ENCODE peak calls at places on chromosomes 12 and 14, in nine cellular contexts. A is body of pancreas, X is cardiac muscle cell, P is GM23338, H is K562, J is AG04450, E is A673, Y is stomach, N is HCT116. D is an unnamed sample.

GRCh38 chr12:111363578-111363977 is 5.3 kb downstream of the PHETA1 start:
- DNase-seq in A (peak), X (peak), P (no peak), H (no peak), J (peak), E (no peak), Y (no peak), N (no peak), D (no peak)

GRCh38 chr12:46751173-46751572 is 74.6 kb downstream of the SLC38A4 start:
- DNase-seq in A (no peak), X (no peak), P (no peak), H (no peak), J (no peak), E (peak), Y (no peak), N (no peak), D (no peak)

GRCh38 chr12:71295913-71296312 is 138.1 kb upstream of the TSPAN8 start:
- DNase-seq in A (no peak), X (peak), P (no peak), H (no peak), J (no peak), E (no peak), Y (no peak), N (no peak), D (no peak)

GRCh38 chr12:114248527-114248926 is 157.4 kb downstream of the TBX5 start:
- DNase-seq in A (no peak), X (no peak), P (peak), H (no peak), J (no peak), E (no peak), Y (no peak), N (no peak), D (no peak)

GRCh38 chr14:94640721-94641631 is 28.8 kb downstream of the SERPINA3 start:
- DNase-seq in A (no peak), X (no peak), P (no peak), H (no peak), J (no peak), E (no peak), Y (peak), N (peak), D (no peak)

GRCh38 chr12:82857911-82858533 is 171.3 kb downstream of the TMTC2 start:
- DNase-seq in A (no peak), X (no peak), P (peak), H (no peak), J (no peak), E (no peak), Y (no peak), N (no peak), D (no peak)

GRCh38 chr12:79925492-79925891 is 9.4 kb downstream of the PPP1R12A start:
- DNase-seq in A (no peak), X (peak), P (no peak), H (no peak), J (no peak), E (no peak), Y (no peak), N (no peak), D (no peak)

GRCh38 chr12:98990648-98991047 is 345.6 kb downstream of the APAF1 start:
- DNase-seq in A (peak), X (no peak), P (no peak), H (no peak), J (no peak), E (no peak), Y (no peak), N (no peak), D (no peak)

GRCh38 chr14:95741051-95741490 is 27.1 kb upstream of the TCL1A start:
- DNase-seq in A (no peak), X (no peak), P (no peak), H (no peak), J (no peak), E (peak), Y (no peak), N (peak), D (no peak)

GRCh38 chr12:95520825-95521224 is 30.5 kb downstream of the USP44 start:
- DNase-seq in A (no peak), X (no peak), P (no peak), H (no peak), J (no peak), E (no peak), Y (no peak), N (no peak), D (no peak)

GRCh38 chr12:131121705-131122405 is 168.1 kb downstream of the ADGRD1 start:
- DNase-seq in A (no peak), X (no peak), P (no peak), H (peak), J (no peak), E (no peak), Y (no peak), N (no peak), D (no peak)

GRCh38 chr12:131126662-131127173 is 173.0 kb downstream of the ADGRD1 start:
- DNase-seq in A (no peak), X (no peak), P (no peak), H (no peak), J (no peak), E (no peak), Y (no peak), N (no peak), D (no peak)

GRCh38 chr12:131124487-131125280 is 171.0 kb downstream of the ADGRD1 start:
- DNase-seq in A (no peak), X (no peak), P (no peak), H (no peak), J (no peak), E (no peak), Y (no peak), N (no peak), D (no peak)

GRCh38 chr12:131122631-131123030 is 168.9 kb downstream of the ADGRD1 start:
- DNase-seq in A (no peak), X (no peak), P (no peak), H (no peak), J (no peak), E (no peak), Y (no peak), N (no peak), D (no peak)

GRCh38 chr12:131123817-131124216 is 170.1 kb downstream of the ADGRD1 start:
- DNase-seq in A (peak), X (no peak), P (no peak), H (no peak), J (no peak), E (no peak), Y (no peak), N (no peak), D (no peak)
- H3K27ac ChIP-seq in A (no peak), X (no peak), P (no peak), H (no peak), J (no peak), E (no peak), Y (no peak), N (no peak), D (no peak)

DNA sequence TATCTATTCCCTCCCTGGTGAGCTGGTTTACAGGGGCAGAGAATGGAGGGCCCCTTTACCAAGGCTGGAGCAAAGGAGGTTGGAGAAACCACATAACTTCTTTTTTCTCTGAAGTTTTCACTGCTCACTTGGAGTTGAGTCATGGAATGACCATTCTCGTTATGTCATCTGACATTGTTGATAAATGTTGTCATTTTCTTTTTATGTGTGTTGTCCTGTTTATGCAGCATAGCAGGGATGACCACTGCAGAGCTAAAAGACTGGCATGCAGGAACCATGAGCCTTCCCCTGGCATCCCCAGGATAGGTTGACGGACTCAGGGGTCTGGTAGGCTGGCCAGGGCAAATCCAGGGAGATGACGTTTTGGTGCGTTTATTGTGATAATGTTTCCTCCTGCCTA is 256.9 kb upstream of the DDHD1 start:
- DNase-seq in A (no peak), X (no peak), P (no peak), H (no peak), J (no peak), E (no peak), Y (no peak), N (no peak), D (no peak)
- TF ChIP-seq CTCF in A (no peak), X (no peak), P (no peak), H (no peak), J (no peak), E (no peak), Y (no peak), N (no peak), D (no peak)

GRCh38 chr12:16603916-16604575 is 1.9 kb downstream of the LMO3 start:
- DNase-seq in A (peak), X (peak), P (peak), H (no peak), J (no peak), E (no peak), Y (no peak), N (no peak), D (no peak)

GRCh38 chr12:16603265-16603915 is 2.6 kb downstream of the LMO3 start:
- DNase-seq in A (no peak), X (no peak), P (no peak), H (no peak), J (no peak), E (no peak), Y (no peak), N (no peak), D (no peak)

GRCh38 chr12:16605666-16606116 is 271 bp downstream of the LMO3 start:
- DNase-seq in A (peak), X (peak), P (peak), H (no peak), J (no peak), E (peak), Y (no peak), N (no peak), D (no peak)

GRCh38 chr12:16606117-16606200 is at the start of gene LMO3:
- DNase-seq in A (no peak), X (no peak), P (no peak), H (no peak), J (no peak), E (no peak), Y (no peak), N (no peak), D (no peak)

GRCh38 chr12:16604853-16605252 is 1.1 kb downstream of the LMO3 start:
- DNase-seq in A (peak), X (no peak), P (peak), H (no peak), J (no peak), E (peak), Y (no peak), N (no peak), D (no peak)
- H3K4me3 ChIP-seq in A (peak), X (peak), P (peak), H (no peak), J (peak), E (peak), Y (peak), N (no peak), D (no peak)

DNA sequence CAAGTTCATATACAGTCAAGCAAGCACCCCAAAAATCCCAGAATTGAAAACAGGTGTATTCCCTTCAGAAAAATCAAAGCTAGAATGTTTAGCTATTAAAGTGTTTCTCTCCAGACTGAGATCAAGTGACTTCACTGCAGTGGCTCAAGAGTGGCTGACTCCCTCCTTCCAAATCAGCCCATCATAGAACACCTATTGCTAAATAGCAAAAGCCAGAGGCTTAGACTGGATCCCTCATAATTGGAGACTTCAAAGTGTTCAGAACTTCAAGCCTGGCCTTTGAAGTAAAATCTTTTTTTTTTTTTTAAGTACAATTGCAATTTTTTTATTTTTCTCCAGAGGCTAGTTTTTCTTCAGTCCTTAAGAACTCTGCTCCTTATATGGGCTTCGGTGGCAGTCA is 50.0 kb upstream of the CERS5 start:
- DNase-seq in A (no peak), X (no peak), P (no peak), H (no peak), J (no peak), E (no peak), Y (no peak), N (no peak), D (no peak)
- H3K27ac ChIP-seq in A (no peak), X (no peak), P (no peak), H (no peak), J (no peak), E (peak), Y (no peak), N (no peak), D (no peak)

GRCh38 chr14:74578479-74578878 is 33.6 kb downstream of the LTBP2 start:
- DNase-seq in A (no peak), X (no peak), P (no peak), H (no peak), J (no peak), E (no peak), Y (no peak), N (no peak), D (peak)

GRCh38 chr14:74575936-74576335 is 36.1 kb downstream of the LTBP2 start:
- DNase-seq in A (no peak), X (no peak), P (no peak), H (no peak), J (no peak), E (no peak), Y (no peak), N (no peak), D (peak)

GRCh38 chr14:74577948-74578275 is 34.1 kb downstream of the LTBP2 start:
- DNase-seq in A (no peak), X (no peak), P (no peak), H (no peak), J (no peak), E (no peak), Y (no peak), N (no peak), D (no peak)

GRCh38 chr14:74575507-74575906 is 36.5 kb downstream of the LTBP2 start:
- DNase-seq in A (no peak), X (no peak), P (no peak), H (no peak), J (no peak), E (no peak), Y (no peak), N (no peak), D (no peak)

DNA sequence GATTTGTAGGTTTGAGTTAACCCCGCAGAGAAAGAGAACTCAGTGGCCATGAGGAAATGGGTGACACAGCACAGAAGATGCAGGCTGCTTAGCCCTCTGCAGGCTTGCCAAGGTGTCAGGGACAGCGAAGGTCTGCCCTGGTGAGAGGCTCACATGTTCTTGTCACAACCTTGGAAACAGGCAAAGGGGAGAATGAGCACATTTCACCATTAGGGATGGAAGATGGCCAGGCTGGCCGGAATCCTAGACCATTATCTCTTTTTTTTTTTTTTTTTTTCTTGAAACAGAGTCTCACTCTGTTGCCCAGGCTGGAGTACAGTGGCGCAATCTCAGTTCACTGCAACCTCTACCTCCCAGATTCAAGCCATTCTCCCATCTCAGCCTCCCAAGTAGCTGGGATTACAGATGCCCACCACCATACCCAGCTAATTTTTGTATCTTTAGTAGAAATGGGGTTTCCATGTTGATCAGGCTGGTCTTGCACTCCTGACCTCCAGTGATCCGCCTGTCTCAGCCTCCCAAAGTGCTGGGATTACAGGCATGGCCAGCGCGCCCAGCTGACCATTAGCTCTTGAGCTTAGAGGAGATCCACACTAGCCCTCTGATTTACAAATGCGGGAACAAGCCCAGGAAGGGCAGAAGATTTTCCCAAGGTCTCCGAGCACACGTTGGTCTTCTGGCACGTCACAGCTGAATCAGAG is 34.6 kb downstream of the LTBP2 start:
- DNase-seq in A (peak), X (peak), P (no peak), H (no peak), J (no peak), E (no peak), Y (no peak), N (no peak), D (peak)
- TF ChIP-seq CTCF in A (no peak), X (no peak), P (no peak), H (no peak), J (no peak), E (no peak), Y (no peak), N (no peak), D (no peak)

DNA sequence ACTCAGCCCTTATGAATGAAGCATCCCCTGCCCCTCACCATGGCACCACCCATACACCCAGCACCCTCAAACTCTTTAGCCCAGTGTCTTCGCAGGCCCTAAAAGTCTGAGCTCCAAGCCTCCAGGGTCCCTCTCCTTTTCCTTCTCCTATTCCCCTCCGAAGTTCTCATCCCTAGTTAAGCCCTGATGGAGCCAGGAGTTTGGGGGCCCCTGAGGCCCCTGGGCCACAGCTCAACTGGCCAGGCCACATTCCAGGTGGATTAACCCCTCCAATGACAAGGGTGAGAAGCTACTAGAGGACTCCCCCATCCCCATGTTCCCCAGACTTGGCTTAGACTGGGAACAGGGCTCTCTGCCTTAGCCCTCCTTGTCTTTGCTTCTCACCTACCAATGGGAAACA is 2.6 kb downstream of the RARG start:
- DNase-seq in A (no peak), X (no peak), P (peak), H (no peak), J (no peak), E (no peak), Y (no peak), N (no peak), D (no peak)
- H3K4me3 ChIP-seq in A (no peak), X (no peak), P (peak), H (no peak), J (no peak), E (no peak), Y (no peak), N (no peak), D (no peak)

D was measured in Peyer's patch.